ENCODE peak calls at places on chromosomes 7 and 10, in seven cellular contexts. O is fibroblast of lung, W is A549, C is lung, E is GM23338, H is right lobe of liver, I is pancreas. L is an unnamed sample.

GRCh38 chr7:95758187-95758586 is 14.2 kb upstream of the DYNC1I1 start:
- DNase-seq in O (no peak), W (no peak), C (no peak), E (no peak), H (no peak), I (no peak), L (no peak)

GRCh38 chr10:119502214-119502613 is 40.3 kb downstream of the RGS10 start:
- DNase-seq in O (no peak), W (no peak), C (no peak), E (no peak), H (no peak), I (no peak), L (no peak)

GRCh38 chr7:116782177-116782711 is 80.1 kb upstream of the CAPZA2 start:
- DNase-seq in O (peak; percentile 73), W (no peak), C (no peak), E (peak; percentile 44), H (no peak), I (no peak), L (peak; percentile 75)

GRCh38 chr7:7803597-7804229 is 85.3 kb upstream of the RPA3 start:
- DNase-seq in O (no peak), W (no peak), C (no peak), E (no peak), H (no peak), I (no peak), L (no peak)

GRCh38 chr7:73865738-73866445 is 4.9 kb downstream of the TMEM270 start:
- DNase-seq in O (peak; percentile 72), W (peak; percentile 63), C (no peak), E (peak; percentile 69), H (no peak), I (no peak), L (no peak)

GRCh38 chr7:145797507-145797906 is 319.1 kb upstream of the CNTNAP2 start:
- DNase-seq in O (no peak), W (no peak), C (no peak), E (no peak), H (no peak), I (no peak), L (no peak)

GRCh38 chr7:39825391-39825790 is 124.7 kb upstream of the CDK13 start:
- DNase-seq in O (no peak), W (no peak), C (no peak), E (no peak), H (no peak), I (no peak), L (no peak)

GRCh38 chr10:88092975-88093374 is 229.6 kb downstream of the PTEN start:
- DNase-seq in O (no peak), W (no peak), C (no peak), E (no peak), H (no peak), I (no peak), L (no peak)

GRCh38 chr10:114346176-114347031 is 57.9 kb downstream of the AFAP1L2 start:
- DNase-seq in O (no peak), W (no peak), C (no peak), E (no peak), H (no peak), I (no peak), L (no peak)

GRCh38 chr7:120735791-120736190 is 122.2 kb downstream of the TSPAN12 start:
- DNase-seq in O (peak; percentile 93), W (no peak), C (no peak), E (no peak), H (no peak), I (no peak), L (no peak)

GRCh38 chr10:74542077-74542476 is 284.3 kb upstream of the KAT6B start:
- DNase-seq in O (peak; percentile 97), W (peak; percentile 16), C (peak; percentile 34), E (no peak), H (no peak), I (no peak), L (no peak)

GRCh38 chr10:50624866-50625491 is 1.2 kb upstream of the SGMS1 start:
- DNase-seq in O (peak; percentile 67), W (peak; percentile 86), C (peak; percentile 68), E (peak; percentile 84), H (peak; percentile 91), I (no peak), L (no peak)

GRCh38 chr10:34916368-34916767 is 101.3 kb upstream of the PARD3 start:
- DNase-seq in O (peak; percentile 86), W (no peak), C (no peak), E (no peak), H (no peak), I (no peak), L (peak; percentile 56)

GRCh38 chr10:71590786-71591350 is 128.7 kb downstream of the C10orf105 start:
- DNase-seq in O (no peak), W (no peak), C (no peak), E (no peak), H (no peak), I (no peak), L (no peak)

GRCh38 chr7:3134715-3135114 is 91.0 kb upstream of the CARD11 start:
- DNase-seq in O (no peak), W (no peak), C (no peak), E (no peak), H (no peak), I (no peak), L (no peak)

GRCh38 chr10:121608669-121609190 is 10.5 kb upstream of the FGFR2 start:
- DNase-seq in O (no peak), W (peak; percentile 34), C (peak; percentile 51), E (peak; percentile 84), H (no peak), I (peak; percentile 81), L (no peak)

GRCh38 chr7:36202347-36202896 is 49.4 kb downstream of the EEPD1 start:
- DNase-seq in O (no peak), W (no peak), C (no peak), E (no peak), H (no peak), I (no peak), L (no peak)

GRCh38 chr7:38339953-38340819 is 66.8 kb upstream of the TARP start:
- DNase-seq in O (no peak), W (no peak), C (no peak), E (no peak), H (no peak), I (no peak), L (no peak)

GRCh38 chr7:38330861-38331709 is 57.6 kb upstream of the TARP start:
- DNase-seq in O (no peak), W (no peak), C (no peak), E (peak; percentile 91), H (no peak), I (no peak), L (no peak)

GRCh38 chr7:38334163-38334562 is 60.7 kb upstream of the TARP start:
- DNase-seq in O (no peak), W (no peak), C (no peak), E (no peak), H (no peak), I (no peak), L (no peak)

GRCh38 chr7:38335123-38335489 is 61.7 kb upstream of the TARP start:
- DNase-seq in O (no peak), W (no peak), C (no peak), E (no peak), H (no peak), I (no peak), L (no peak)

DNA sequence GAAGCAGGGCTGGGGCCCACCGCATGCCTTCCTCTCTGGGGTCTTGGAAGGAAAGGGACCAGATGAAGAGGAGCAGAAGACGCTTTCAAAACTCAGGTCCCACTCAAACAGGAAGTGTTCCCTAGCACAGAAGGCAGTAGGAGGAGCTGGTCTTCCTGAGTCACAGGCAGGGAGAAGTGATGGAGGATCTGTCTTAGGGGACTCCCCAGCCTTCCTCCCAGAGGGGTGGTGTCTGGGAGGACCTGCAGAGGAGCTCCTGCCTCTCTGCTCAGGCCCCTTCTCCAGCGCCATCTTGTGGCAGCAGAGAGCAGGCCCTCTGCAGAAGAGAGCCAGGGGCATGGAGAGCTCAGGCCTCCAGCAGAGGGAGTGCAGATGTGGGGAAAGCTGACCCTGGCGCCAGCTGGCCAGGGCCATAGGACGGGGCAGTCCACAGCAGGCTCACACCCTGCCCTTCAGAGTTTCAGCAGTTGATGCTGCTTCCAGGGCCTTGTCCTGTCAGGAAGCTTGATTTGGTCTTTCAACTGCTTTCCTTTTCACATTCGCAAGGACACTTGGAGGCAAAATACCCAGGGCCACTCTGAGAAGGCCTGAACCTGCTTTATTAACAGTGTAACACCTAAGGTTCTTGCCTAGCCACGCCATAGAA is 62.2 kb upstream of the TARP start:
- DNase-seq in O (peak; percentile 80), W (peak; percentile 89), C (peak; percentile 82), E (peak; percentile 96), H (peak; percentile 89), I (peak; percentile 91), L (peak; percentile 16)
- H3K27ac ChIP-seq in O (peak overlapping the region; percentile 23), W (peak overlapping the region; percentile 42), C (peak overlapping the region; percentile 2), E (peak overlapping the region; percentile 72), H (peak overlapping the region; percentile 70), I (peak overlapping the region; percentile 26), L (no peak overlapping the region)

GRCh38 chr7:157044151-157044687 is 33.8 kb upstream of the MNX1 start:
- DNase-seq in O (peak; percentile 6), W (no peak), C (no peak), E (no peak), H (no peak), I (no peak), L (no peak)
- H3K27ac ChIP-seq in O (no peak overlapping the region), W (no peak overlapping the region), C (no peak overlapping the region), E (no peak overlapping the region), H (no peak overlapping the region), I (no peak overlapping the region), L (no peak overlapping the region)

DNA sequence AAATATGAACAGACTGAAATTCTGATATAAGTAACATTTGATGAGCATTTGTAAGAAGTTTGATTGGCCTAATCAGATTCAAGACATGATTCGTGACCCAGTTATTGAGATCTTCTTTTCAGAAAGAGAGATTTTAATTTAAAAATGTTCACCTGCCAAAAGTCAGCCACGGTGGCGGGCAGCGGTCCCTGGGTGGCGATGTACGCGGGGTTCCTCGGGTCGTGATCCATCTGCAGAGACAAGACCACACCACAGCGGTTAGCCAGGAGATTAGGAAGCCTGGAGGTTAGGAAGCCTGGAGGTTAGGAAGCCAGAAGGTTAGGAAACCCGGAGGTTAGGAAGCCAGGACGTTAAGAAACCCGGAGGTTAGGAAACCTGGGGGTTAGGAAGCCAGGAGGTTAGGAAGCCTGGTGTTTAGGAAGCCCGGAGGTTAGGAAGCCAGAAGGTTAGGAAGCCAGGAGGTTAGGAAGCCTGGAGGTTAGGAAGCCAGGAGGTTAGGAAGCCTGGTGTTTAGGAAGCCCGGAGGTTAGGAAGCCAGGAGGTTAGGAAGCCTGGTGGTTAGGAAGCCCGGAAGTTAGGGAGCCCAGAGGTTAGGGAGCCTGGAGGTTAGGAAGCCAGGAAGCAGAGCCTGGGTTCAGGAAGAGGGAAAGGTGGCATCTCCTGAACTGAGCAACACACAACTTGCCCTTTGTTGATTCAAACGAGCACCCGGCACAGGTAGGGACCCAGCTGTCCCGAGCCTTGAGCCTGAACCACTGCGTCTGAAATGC is 258.5 kb downstream of the DNAJB6 start:
- DNase-seq in O (no peak), W (no peak), C (no peak), E (no peak), H (no peak), I (no peak), L (no peak)
- H3K27ac ChIP-seq in O (no peak overlapping the region), W (no peak overlapping the region), C (no peak overlapping the region), E (no peak overlapping the region), H (no peak overlapping the region), I (no peak overlapping the region), L (no peak overlapping the region)

GRCh38 chr7:143375298-143376034 is 5.7 kb upstream of the ZYX start:
- DNase-seq in O (no peak), W (no peak), C (no peak), E (no peak), H (peak; percentile 47), I (no peak), L (no peak)
- H3K27ac ChIP-seq in O (no peak overlapping the region), W (no peak overlapping the region), C (peak overlapping the region; percentile 68), E (no peak overlapping the region), H (peak overlapping the region; percentile 47), I (no peak overlapping the region), L (peak overlapping the region; percentile 9)

GRCh38 chr10:21180604-21181003 is 283.5 kb upstream of the NEBL start:
- DNase-seq in O (no peak), W (no peak), C (no peak), E (no peak), H (no peak), I (no peak), L (no peak)
- H3K27ac ChIP-seq in O (no peak overlapping the region), W (no peak overlapping the region), C (no peak overlapping the region), E (no peak overlapping the region), H (no peak overlapping the region), I (no peak overlapping the region), L (no peak overlapping the region)